ENCODE peak calls at places on chromosomes 16 and 17, in nine cellular contexts. P, T, R, B, X, J, C, H and D are unnamed samples. For H3K4me1, the result is how much of the 10 kb centered on the place peaks cover.

GRCh38 chr17:80035937-80036714 is at the start of gene CCDC40:
- DNase-seq in X (peak), H (peak), T (peak), B (no peak), P (peak), J (peak), R (peak), C (peak), D (peak)

GRCh38 chr16:1348926-1349325 is 2.8 kb downstream of the TSR3 start:
- DNase-seq in C (no peak), H (no peak), P (no peak), X (no peak), T (no peak), J (no peak), B (no peak), R (no peak), D (no peak)

GRCh38 chr16:58243528-58244004 is 45.7 kb upstream of the CSNK2A2 start:
- DNase-seq in R (peak), P (no peak), T (no peak), H (peak), C (no peak), X (no peak), B (no peak), J (no peak), D (no peak)

GRCh38 chr16:18932243-18932997 is 6.2 kb upstream of the SMG1 start:
- DNase-seq in X (peak), C (no peak), H (no peak), B (no peak), P (no peak), R (peak), J (no peak), T (no peak), D (peak)

GRCh38 chr16:1116693-1117077 is 20.6 kb upstream of the C1QTNF8 start:
- DNase-seq in X (no peak), J (no peak), H (no peak), P (no peak), B (no peak), C (no peak), R (no peak), T (no peak), D (no peak)

GRCh38 chr16:2779978-2780898 is 3.2 kb upstream of the ELOB start:
- DNase-seq in T (peak), X (no peak), B (no peak), P (no peak), C (no peak), R (no peak), H (peak), J (peak), D (peak)

GRCh38 chr16:51289336-51289735 is 138.3 kb upstream of the SALL1 start:
- DNase-seq in R (no peak), H (no peak), J (no peak), C (no peak), P (no peak), T (no peak), B (no peak), X (no peak), D (no peak)

GRCh38 chr17:74528491-74529199 is 2.6 kb downstream of the CD300LB start:
- DNase-seq in P (no peak), B (no peak), J (no peak), T (peak), C (peak), R (no peak), H (no peak), X (no peak), D (no peak)

GRCh38 chr17:45129940-45130639 is 2.2 kb downstream of the PLCD3 start:
- DNase-seq in P (no peak), X (no peak), J (no peak), C (no peak), T (peak), B (no peak), H (peak), R (peak), D (no peak)

GRCh38 chr17:46910179-46910927 is 12.6 kb upstream of the GOSR2 start:
- DNase-seq in T (no peak), B (no peak), P (no peak), X (no peak), R (no peak), J (no peak), H (no peak), C (no peak), D (no peak)

GRCh38 chr16:48317614-48318013 is 67.6 kb downstream of the SIAH1 start:
- DNase-seq in H (no peak), X (peak), C (no peak), J (no peak), R (peak), P (no peak), T (no peak), B (no peak), D (no peak)

GRCh38 chr17:78839173-78839761 is 1.3 kb downstream of the USP36 start:
- DNase-seq in J (no peak), X (no peak), C (no peak), T (no peak), B (no peak), H (no peak), P (no peak), R (peak), D (no peak)

GRCh38 chr16:49750341-49751011 is 105.4 kb downstream of the ZNF423 start:
- DNase-seq in B (no peak), C (no peak), T (no peak), H (no peak), J (no peak), P (no peak), X (peak), R (no peak), D (no peak)

GRCh38 chr17:8994319-8994718 is 27.0 kb upstream of the NTN1 start:
- DNase-seq in P (peak), C (peak), R (peak), T (peak), B (peak), X (peak), J (peak), H (peak), D (peak)

GRCh38 chr17:43645765-43646481 is 15.8 kb downstream of the MEOX1 start:
- DNase-seq in X (peak), C (peak), H (peak), R (peak), T (peak), B (no peak), J (peak), P (peak), D (peak)

GRCh38 chr16:71467810-71468209 is 5.8 kb upstream of the ZNF23 start:
- DNase-seq in B (no peak), P (peak), H (no peak), C (no peak), X (peak), J (no peak), T (no peak), R (peak), D (peak)

GRCh38 chr16:82368041-82368440 is 198.0 kb upstream of the MPHOSPH6 start:
- DNase-seq in R (peak), B (no peak), J (no peak), C (peak), T (no peak), P (no peak), X (peak), H (no peak), D (peak)

GRCh38 chr17:82229686-82230626 is 1.1 kb downstream of the SLC16A3 start:
- DNase-seq in H (peak), B (no peak), R (no peak), T (peak), C (peak), X (peak), J (peak), P (no peak), D (peak)

GRCh38 chr17:59332890-59333377 is 1.5 kb downstream of the YPEL2 start:
- DNase-seq in R (peak), X (peak), J (no peak), P (no peak), C (peak), T (peak), B (no peak), H (peak), D (no peak)

GRCh38 chr17:82734987-82735866 is at the start of gene FN3K:
- DNase-seq in R (peak), X (peak), C (peak), J (peak), H (peak), B (no peak), P (peak), T (peak), D (peak)

GRCh38 chr17:74850310-74850709 is 9.4 kb downstream of the GRIN2C start:
- DNase-seq in C (no peak), H (no peak), R (no peak), B (no peak), J (no peak), X (no peak), P (no peak), T (no peak), D (no peak)

GRCh38 chr17:47860396-47860795 is 9.4 kb upstream of the SP6 start:
- DNase-seq in J (no peak), X (no peak), B (no peak), T (no peak), P (no peak), R (no peak), C (no peak), H (no peak), D (no peak)

GRCh38 chr16:89860747-89861304 is 12.6 kb upstream of the TCF25 start:
- DNase-seq in C (peak), X (peak), T (no peak), P (peak), R (peak), B (peak), H (peak), J (peak), D (peak)

GRCh38 chr17:59154335-59154720 is 658 bp downstream of the SKA2 start:
- DNase-seq in J (peak), B (no peak), R (peak), H (peak), T (peak), C (peak), X (peak), P (peak), D (peak)

GRCh38 chr16:11004957-11005610 is 60.7 kb downstream of the CLEC16A start:
- DNase-seq in X (no peak), R (peak), C (no peak), P (no peak), B (no peak), H (no peak), J (no peak), T (no peak), D (no peak)

GRCh38 chr17:47687748-47688147 is 6.2 kb upstream of the TBKBP1 start:
- DNase-seq in C (no peak), X (no peak), P (no peak), R (no peak), B (no peak), H (no peak), T (no peak), J (no peak), D (peak)

GRCh38 chr16:15879255-15879804 is 9.1 kb downstream of the CEP20 start:
- DNase-seq in J (no peak), H (no peak), R (peak), P (no peak), B (peak), C (no peak), T (no peak), X (peak), D (no peak)

GRCh38 chr16:48542966-48543365 is 67.0 kb downstream of the N4BP1 start:
- DNase-seq in R (no peak), C (no peak), P (no peak), B (no peak), J (peak), T (peak), H (no peak), X (no peak), D (no peak)

GRCh38 chr17:81303385-81303784 is 8.3 kb upstream of the SLC38A10 start:
- DNase-seq in X (no peak), H (no peak), J (no peak), C (no peak), P (no peak), R (no peak), B (no peak), T (no peak), D (no peak)

GRCh38 chr17:6591599-6592158 is 35.3 kb upstream of the PITPNM3 start:
- DNase-seq in P (no peak), C (no peak), X (peak), H (no peak), R (peak), J (no peak), B (no peak), T (no peak), D (no peak)

GRCh38 chr16:50651835-50652438 is 29.2 kb downstream of the SNX20 start:
- DNase-seq in H (no peak), X (no peak), T (no peak), C (no peak), J (no peak), P (no peak), B (no peak), R (no peak), D (no peak)

GRCh38 chr16:69350536-69351133 is 951 bp downstream of the TMED6 start:
- DNase-seq in R (no peak), H (no peak), J (no peak), B (no peak), C (no peak), X (no peak), T (no peak), P (no peak), D (no peak)

GRCh38 chr17:74435775-74436359 is 4.0 kb downstream of the GPRC5C start:
- DNase-seq in X (no peak), J (no peak), R (no peak), P (no peak), H (no peak), B (no peak), T (no peak), C (no peak), D (no peak)

GRCh38 chr17:41529491-41529915 is 1.4 kb upstream of the KRT19 start:
- DNase-seq in T (no peak), R (no peak), P (no peak), H (no peak), X (no peak), B (no peak), C (no peak), J (no peak), D (no peak)

GRCh38 chr16:66692341-66692740 is 4.2 kb downstream of the CMTM4 start:
- DNase-seq in B (no peak), R (peak), X (no peak), T (peak), J (peak), P (no peak), C (no peak), H (no peak), D (no peak)

GRCh38 chr16:66691234-66691633 is 5.3 kb downstream of the CMTM4 start:
- DNase-seq in C (no peak), H (no peak), P (no peak), T (no peak), J (no peak), B (no peak), X (no peak), R (no peak), D (no peak)

GRCh38 chr16:66690106-66690847 is 6.3 kb downstream of the CMTM4 start:
- DNase-seq in P (no peak), T (no peak), C (no peak), B (no peak), R (no peak), H (no peak), X (no peak), J (no peak), D (no peak)

GRCh38 chr16:66687906-66688625 is 8.5 kb downstream of the CMTM4 start:
- DNase-seq in B (no peak), P (no peak), H (no peak), C (no peak), T (no peak), R (no peak), X (no peak), J (no peak), D (no peak)

DNA sequence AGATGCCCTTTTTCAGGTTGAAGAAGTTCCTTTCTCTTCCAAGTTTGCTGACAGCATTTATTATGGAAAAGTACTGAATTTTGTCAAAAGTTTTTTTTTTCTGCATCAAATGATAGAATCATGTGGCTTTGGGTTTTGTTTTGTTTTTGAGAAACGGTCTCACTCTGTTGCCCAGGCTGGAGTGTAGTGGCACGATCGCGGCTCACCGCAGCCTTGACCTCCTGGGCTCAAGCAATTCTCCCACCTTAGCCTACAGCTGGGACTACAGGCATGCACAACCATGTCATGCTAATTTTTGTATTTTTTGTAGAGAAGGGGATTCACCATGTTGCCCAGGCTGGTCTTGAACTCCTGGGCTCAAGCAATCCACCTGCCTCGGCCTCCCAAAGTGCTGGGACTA is 7.3 kb downstream of the CMTM4 start:
- DNase-seq in R (no peak), H (no peak), B (no peak), C (no peak), P (no peak), X (no peak), J (no peak), T (no peak), D (no peak)
- H3K4me1 ChIP-seq in R (under half), H (under half), B (under half), C (under half), P (under half), X (under half), J (under half), T (under half), D (under half)

GRCh38 chr16:55508271-55508921 is 476 bp upstream of the LPCAT2 start:
- DNase-seq in B (no peak), R (no peak), H (no peak), J (no peak), T (no peak), X (no peak), P (no peak), C (no peak), D (no peak)

GRCh38 chr16:55506083-55506482 is 2.8 kb upstream of the LPCAT2 start:
- DNase-seq in H (no peak), J (no peak), T (no peak), C (no peak), B (no peak), R (no peak), P (no peak), X (no peak), D (no peak)

GRCh38 chr16:55510185-55510805 is 1.4 kb downstream of the LPCAT2 start:
- DNase-seq in T (no peak), P (no peak), R (no peak), J (no peak), C (no peak), B (no peak), H (no peak), X (no peak), D (no peak)

GRCh38 chr16:55506708-55507107 is 2.2 kb upstream of the LPCAT2 start:
- DNase-seq in X (no peak), C (no peak), J (no peak), T (no peak), P (no peak), R (no peak), B (no peak), H (no peak), D (no peak)

GRCh38 chr16:55508941-55509920 is at the start of gene LPCAT2:
- DNase-seq in R (peak), T (peak), B (no peak), P (no peak), H (peak), X (peak), C (peak), J (peak), D (peak)
- TF ChIP-seq CTCF in R (no peak), T (no peak), B (no peak), P (no peak), H (no peak), X (no peak), C (no peak), J (no peak), D (no peak)

GRCh38 chr17:72422204-72422504 is 301.3 kb downstream of the SOX9 start:
- DNase-seq in J (no peak), P (no peak), B (no peak), H (no peak), R (no peak), X (no peak), T (no peak), C (no peak), D (no peak)

GRCh38 chr17:72422505-72423285 is 301.9 kb downstream of the SOX9 start:
- DNase-seq in X (peak), J (no peak), T (peak), B (no peak), P (no peak), R (peak), C (peak), H (peak), D (no peak)

GRCh38 chr17:72423718-72424117 is 302.9 kb downstream of the SOX9 start:
- DNase-seq in R (no peak), X (no peak), H (no peak), J (no peak), T (no peak), B (no peak), C (no peak), P (no peak), D (no peak)

GRCh38 chr17:72424505-72425117 is 303.8 kb downstream of the SOX9 start:
- DNase-seq in T (no peak), P (no peak), C (no peak), H (no peak), J (no peak), B (no peak), R (no peak), X (no peak), D (no peak)

DNA sequence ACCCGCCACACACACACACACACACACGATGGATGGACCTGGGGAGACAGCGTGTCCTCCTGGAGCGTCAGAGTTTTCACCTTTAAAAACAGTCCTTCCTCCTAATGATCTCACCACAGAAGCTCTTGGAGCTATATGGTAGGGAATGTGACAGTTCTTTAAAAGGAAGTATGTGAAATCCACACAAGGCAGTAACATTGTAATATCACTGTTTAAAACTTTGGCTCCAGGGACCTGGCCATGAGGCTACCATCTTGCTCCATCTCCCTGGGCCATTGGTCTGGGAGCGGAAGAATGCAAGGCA is 302.4 kb downstream of the SOX9 start:
- DNase-seq in R (no peak), B (no peak), T (no peak), C (no peak), H (no peak), P (no peak), J (no peak), X (no peak), D (no peak)
- H3K4me1 ChIP-seq in R (under half), B (half or more), T (under half), C (under half), H (under half), P (under half), J (under half), X (under half), D (under half)

GRCh38 chr17:52170963-52171572 is 12.6 kb upstream of the CA10 start:
- DNase-seq in B (no peak), R (peak), X (peak), P (no peak), J (no peak), T (no peak), C (no peak), H (no peak), D (peak)
- TF ChIP-seq CTCF in B (peak), R (peak), X (peak), P (no peak), J (peak), T (no peak), C (peak), H (peak), D (peak)

DNA sequence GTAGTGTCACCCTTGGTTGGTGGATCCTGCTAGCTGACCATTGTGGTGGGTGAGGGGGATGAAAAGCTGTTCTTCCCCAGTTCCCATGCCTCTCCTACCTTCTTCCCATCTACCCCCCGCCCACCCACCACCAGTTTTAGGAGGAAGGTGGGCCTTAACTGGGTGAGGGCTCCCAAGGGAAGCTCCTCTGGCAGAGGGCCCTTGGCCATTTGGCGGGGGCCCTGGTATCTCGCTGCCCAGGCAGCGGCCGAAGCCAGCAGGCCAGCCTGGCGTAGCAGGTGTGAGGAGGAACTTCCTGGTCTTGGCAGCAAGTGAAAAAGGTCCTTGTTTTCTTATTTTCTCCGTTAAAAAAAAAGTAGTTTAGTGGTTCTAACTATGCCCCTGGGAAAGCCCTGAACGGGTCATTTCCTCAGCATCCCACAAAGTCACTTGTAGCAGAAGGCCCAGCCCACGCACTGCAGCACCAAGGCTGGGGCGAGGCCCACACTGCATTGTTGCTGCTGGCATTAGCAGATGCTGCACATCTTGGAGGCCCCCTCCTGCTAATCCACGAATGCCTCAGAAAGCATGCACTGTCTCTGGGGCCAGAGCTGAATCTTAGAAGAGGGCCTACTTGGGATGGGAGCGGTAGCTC is 72.5 kb downstream of the MPRIP start:
- DNase-seq in C (peak), H (no peak), T (no peak), B (no peak), X (no peak), J (no peak), R (no peak), P (no peak), D (no peak)
- H3K4me1 ChIP-seq in C (half or more), H (half or more), T (under half), B (under half), X (under half), J (half or more), R (under half), P (half or more), D (under half)